ENCODE peak calls at places on chromosomes 12 and 14, in ten cellular contexts. Y is Panc1, F is choroid plexus epithelial cell, G is tibial artery, L is HCT116, V is adrenal gland, J is PC-3, D is neural progenitor cell, Z is HepG2, W is AG09309. M is an unnamed sample.

GRCh38 chr14:102872020-102872419 is 50.4 kb upstream of the AMN start:
- DNase-seq in Y (no peak), F (no peak), G (no peak), L (no peak), V (no peak), J (no peak), D (no peak), Z (no peak), W (no peak), M (no peak)

GRCh38 chr12:22477166-22477893 is 67.0 kb downstream of the C2CD5 start:
- DNase-seq in Y (no peak), F (peak), G (no peak), L (no peak), V (no peak), J (no peak), D (no peak), Z (no peak), W (peak), M (peak)

GRCh38 chr12:109679716-109680520 is 33.7 kb upstream of the FAM222A start:
- DNase-seq in Y (no peak), F (no peak), G (no peak), L (no peak), V (no peak), J (no peak), D (no peak), Z (no peak), W (no peak), M (no peak)

GRCh38 chr12:132151766-132152410 is 7.6 kb downstream of the NOC4L start:
- DNase-seq in Y (no peak), F (no peak), G (no peak), L (no peak), V (no peak), J (no peak), D (no peak), Z (no peak), W (no peak), M (no peak)

GRCh38 chr12:70074510-70074909 is 168.7 kb upstream of the CNOT2 start:
- DNase-seq in Y (no peak), F (no peak), G (no peak), L (no peak), V (no peak), J (peak), D (no peak), Z (no peak), W (no peak), M (no peak)

GRCh38 chr14:89723930-89724915 is 230.3 kb downstream of the EFCAB11 start:
- DNase-seq in Y (no peak), F (peak), G (no peak), L (no peak), V (no peak), J (no peak), D (no peak), Z (no peak), W (no peak), M (no peak)

GRCh38 chr12:26203167-26203566 is 7.8 kb downstream of the SSPN start:
- DNase-seq in Y (no peak), F (no peak), G (no peak), L (no peak), V (no peak), J (no peak), D (no peak), Z (no peak), W (no peak), M (no peak)

GRCh38 chr12:43370299-43370698 is 181.7 kb downstream of the ADAMTS20 start:
- DNase-seq in Y (peak), F (peak), G (no peak), L (peak), V (no peak), J (peak), D (no peak), Z (peak), W (peak), M (no peak)

GRCh38 chr14:22070119-22070982 is 396.7 kb upstream of the OR4E1 start:
- DNase-seq in Y (no peak), F (peak), G (no peak), L (no peak), V (no peak), J (no peak), D (peak), Z (no peak), W (no peak), M (no peak)

GRCh38 chr14:22065372-22065771 is 391.8 kb upstream of the OR4E1 start:
- DNase-seq in Y (no peak), F (no peak), G (no peak), L (no peak), V (no peak), J (no peak), D (no peak), Z (no peak), W (no peak), M (no peak)

DNA sequence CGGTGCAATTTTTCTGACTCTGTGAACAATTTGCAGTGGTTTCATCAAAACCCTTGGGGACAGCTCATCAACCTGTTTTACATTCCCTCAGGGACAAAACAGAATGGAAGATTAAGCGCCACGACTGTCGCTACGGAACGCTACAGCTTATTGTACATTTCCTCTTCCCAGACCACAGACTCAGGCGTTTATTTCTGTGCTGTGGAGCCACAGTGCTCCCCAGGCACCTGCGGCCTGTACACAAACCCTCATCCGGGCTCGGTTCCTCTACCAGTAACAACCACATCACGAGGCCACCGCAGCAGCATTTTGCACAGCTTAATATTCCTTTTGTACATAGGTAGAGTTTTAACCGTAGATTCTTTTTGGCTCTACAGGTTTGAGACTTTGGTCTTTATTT is 397.4 kb upstream of the OR4E1 start:
- DNase-seq in Y (no peak), F (no peak), G (no peak), L (no peak), V (no peak), J (no peak), D (no peak), Z (no peak), W (no peak), M (no peak)
- H3K4me3 ChIP-seq in Y (no peak), F (no peak), G (no peak), L (no peak), V (no peak), J (no peak), D (no peak), Z (no peak), W (no peak), M (no peak)

GRCh38 chr12:6915789-6916285 is 1.5 kb downstream of the ENO2 start:
- DNase-seq in Y (no peak), F (no peak), G (no peak), L (no peak), V (no peak), J (no peak), D (no peak), Z (no peak), W (no peak), M (no peak)

GRCh38 chr12:6915023-6915788 is 826 bp downstream of the ENO2 start:
- DNase-seq in Y (no peak), F (no peak), G (no peak), L (no peak), V (no peak), J (no peak), D (peak), Z (no peak), W (no peak), M (no peak)

GRCh38 chr12:6916426-6917200 is 2.2 kb downstream of the ENO2 start:
- DNase-seq in Y (no peak), F (no peak), G (no peak), L (no peak), V (no peak), J (no peak), D (no peak), Z (no peak), W (no peak), M (no peak)

GRCh38 chr12:6912164-6912956 is 2.0 kb upstream of the ENO2 start:
- DNase-seq in Y (no peak), F (no peak), G (no peak), L (no peak), V (no peak), J (no peak), D (no peak), Z (no peak), W (no peak), M (no peak)

GRCh38 chr12:6914246-6914947 is at the start of gene ENO2:
- DNase-seq in Y (no peak), F (peak), G (peak), L (no peak), V (peak), J (peak), D (peak), Z (peak), W (no peak), M (no peak)
- TF ChIP-seq CTCF in Y (no peak), F (no peak), G (no peak), L (no peak), V (no peak), J (no peak), D (no peak), Z (no peak), W (no peak), M (no peak)

GRCh38 chr12:57237653-57237951 is 8.1 kb downstream of the SHMT2 start:
- DNase-seq in Y (no peak), F (no peak), G (no peak), L (no peak), V (no peak), J (peak), D (no peak), Z (no peak), W (no peak), M (no peak)
- H3K4me3 ChIP-seq in Y (no peak), F (no peak), G (no peak), L (no peak), V (no peak), J (no peak), D (peak), Z (peak), W (no peak), M (no peak)

GRCh38 chr14:105021656-105022275 is 883 bp upstream of the CDCA4 start:
- DNase-seq in Y (no peak), F (peak), G (no peak), L (peak), V (peak), J (peak), D (peak), Z (peak), W (no peak), M (no peak)
- TF ChIP-seq CTCF in Y (no peak), F (peak), G (no peak), L (peak), V (no peak), J (peak), D (peak), Z (peak), W (no peak), M (no peak)

DNA sequence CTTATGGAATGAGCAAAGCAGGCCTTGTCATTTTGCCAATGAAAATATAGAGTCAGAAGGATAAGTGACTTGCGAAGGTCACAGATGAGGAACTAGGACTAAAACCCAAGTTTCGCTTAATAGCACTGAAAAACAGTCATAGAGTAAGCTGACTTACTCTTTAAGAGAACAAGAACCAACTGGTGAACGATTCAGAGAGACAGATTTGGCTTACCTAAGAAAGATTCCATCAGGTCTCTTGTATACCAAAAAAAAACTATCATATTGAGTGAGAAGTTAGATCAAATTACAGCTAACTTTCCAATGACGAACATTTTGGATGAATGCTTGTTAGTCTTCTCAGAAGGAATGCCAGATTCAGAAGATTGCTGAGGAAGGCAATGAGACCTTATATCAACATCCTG is 74.2 kb downstream of the ZFC3H1 start:
- DNase-seq in Y (no peak), F (peak), G (no peak), L (no peak), V (no peak), J (no peak), D (no peak), Z (no peak), W (peak), M (no peak)
- H3K4me3 ChIP-seq in Y (no peak), F (no peak), G (no peak), L (no peak), V (no peak), J (no peak), D (no peak), Z (no peak), W (no peak), M (no peak)

GRCh38 chr14:100645986-100646314 is 58.7 kb upstream of the BEGAIN start:
- DNase-seq in Y (no peak), F (no peak), G (no peak), L (no peak), V (no peak), J (no peak), D (no peak), Z (no peak), W (no peak), M (no peak)
- TF ChIP-seq CTCF in Y (peak), F (no peak), G (no peak), L (no peak), V (no peak), J (peak), D (no peak), Z (no peak), W (no peak), M (no peak)

GRCh38 chr14:64549016-64549415 is 745 bp upstream of the PPP1R36 start:
- DNase-seq in Y (no peak), F (no peak), G (no peak), L (no peak), V (no peak), J (no peak), D (no peak), Z (no peak), W (no peak), M (no peak)
- H3K4me3 ChIP-seq in Y (no peak), F (no peak), G (no peak), L (no peak), V (no peak), J (no peak), D (no peak), Z (no peak), W (no peak), M (no peak)

GRCh38 chr12:59407799-59408198 is 188.0 kb upstream of the SLC16A7 start:
- DNase-seq in Y (no peak), F (no peak), G (no peak), L (no peak), V (no peak), J (no peak), D (no peak), Z (no peak), W (no peak), M (no peak)
- TF ChIP-seq CTCF in Y (no peak), F (no peak), G (no peak), L (peak), V (no peak), J (no peak), D (peak), Z (no peak), W (no peak), M (no peak)

GRCh38 chr14:67718265-67718664 is 16.6 kb downstream of the RDH12 start:
- DNase-seq in Y (no peak), F (no peak), G (no peak), L (no peak), V (no peak), J (no peak), D (no peak), Z (no peak), W (no peak), M (no peak)

GRCh38 chr14:67719866-67720265 is 18.2 kb downstream of the RDH12 start:
- DNase-seq in Y (no peak), F (no peak), G (no peak), L (no peak), V (no peak), J (no peak), D (no peak), Z (no peak), W (no peak), M (no peak)

GRCh38 chr14:67721851-67722250 is 20.2 kb downstream of the RDH12 start:
- DNase-seq in Y (no peak), F (no peak), G (no peak), L (no peak), V (no peak), J (no peak), D (no peak), Z (no peak), W (no peak), M (no peak)

GRCh38 chr14:67725171-67725570 is 23.5 kb downstream of the RDH12 start:
- DNase-seq in Y (no peak), F (no peak), G (no peak), L (no peak), V (no peak), J (no peak), D (no peak), Z (no peak), W (no peak), M (no peak)

GRCh38 chr14:67722293-67722692 is 20.6 kb downstream of the RDH12 start:
- DNase-seq in Y (no peak), F (peak), G (peak), L (no peak), V (peak), J (no peak), D (peak), Z (no peak), W (no peak), M (no peak)
- H3K4me3 ChIP-seq in Y (no peak), F (no peak), G (no peak), L (no peak), V (no peak), J (no peak), D (peak), Z (peak), W (no peak), M (no peak)

M was measured in AG04449.